ENCODE peak calls at places on chromosomes 4 and X, in nine cellular contexts. C is cardiac muscle cell; Y is left ventricle myocardium inferior; T is RWPE2; S is mucosa of descending colon; N is fibroblast of lung; O is heart left ventricle; W is naive thymus-derived CD4-positive, alpha-beta T cell; V is body of pancreas. U is an unnamed sample. For H3K4me1, the result is how much of the 10 kb centered on the place peaks cover.

GRCh38 chr4:149719357-149719756 is 96.3 kb downstream of the IQCM start:
- DNase-seq in C (no peak), Y (no peak), T (no peak), S (no peak), N (no peak), O (no peak), W (no peak), V (no peak), U (no peak)

GRCh38 chr4:155008389-155008788 is 200.0 kb upstream of the NPY2R start:
- DNase-seq in C (no peak), Y (no peak), T (no peak), S (no peak), N (no peak), O (no peak), W (no peak), V (no peak), U (no peak)

GRCh38 chr4:186249785-186250739 is 15.9 kb upstream of the F11 start:
- DNase-seq in C (peak), Y (no peak), T (no peak), S (no peak), N (peak), O (no peak), W (no peak), V (no peak), U (no peak)

GRCh38 chr4:84499065-84499982 is at the start of gene NKX6-1:
- DNase-seq in C (peak), Y (peak), T (peak), S (peak), N (peak), O (peak), W (no peak), V (peak), U (peak)

GRCh38 chr4:1092983-1093361 is 20.4 kb downstream of the RNF212 start:
- DNase-seq in C (no peak), Y (no peak), T (no peak), S (no peak), N (no peak), O (no peak), W (no peak), V (no peak), U (no peak)

GRCh38 chrX:47384502-47384901 is 14.1 kb downstream of the ZNF157 start:
- DNase-seq in C (peak), Y (peak), T (peak), S (peak), N (peak), O (peak), W (peak), V (peak), U (peak)

GRCh38 chrX:21949689-21950088 is 9.2 kb downstream of the SMS start:
- DNase-seq in C (no peak), Y (no peak), T (no peak), S (no peak), N (no peak), O (no peak), W (no peak), V (no peak), U (no peak)

GRCh38 chrX:119693032-119693995 is at the start of gene SEPTIN6:
- DNase-seq in C (peak), Y (peak), T (peak), S (peak), N (peak), O (peak), W (peak), V (peak), U (peak)

GRCh38 chr4:69025999-69026387 is 70.3 kb upstream of the UGT2B7 start:
- DNase-seq in C (no peak), Y (no peak), T (no peak), S (no peak), N (no peak), O (no peak), W (no peak), V (no peak), U (no peak)

GRCh38 chr4:69026974-69027373 is 69.3 kb upstream of the UGT2B7 start:
- DNase-seq in C (no peak), Y (no peak), T (no peak), S (no peak), N (no peak), O (peak), W (no peak), V (no peak), U (no peak)

DNA sequence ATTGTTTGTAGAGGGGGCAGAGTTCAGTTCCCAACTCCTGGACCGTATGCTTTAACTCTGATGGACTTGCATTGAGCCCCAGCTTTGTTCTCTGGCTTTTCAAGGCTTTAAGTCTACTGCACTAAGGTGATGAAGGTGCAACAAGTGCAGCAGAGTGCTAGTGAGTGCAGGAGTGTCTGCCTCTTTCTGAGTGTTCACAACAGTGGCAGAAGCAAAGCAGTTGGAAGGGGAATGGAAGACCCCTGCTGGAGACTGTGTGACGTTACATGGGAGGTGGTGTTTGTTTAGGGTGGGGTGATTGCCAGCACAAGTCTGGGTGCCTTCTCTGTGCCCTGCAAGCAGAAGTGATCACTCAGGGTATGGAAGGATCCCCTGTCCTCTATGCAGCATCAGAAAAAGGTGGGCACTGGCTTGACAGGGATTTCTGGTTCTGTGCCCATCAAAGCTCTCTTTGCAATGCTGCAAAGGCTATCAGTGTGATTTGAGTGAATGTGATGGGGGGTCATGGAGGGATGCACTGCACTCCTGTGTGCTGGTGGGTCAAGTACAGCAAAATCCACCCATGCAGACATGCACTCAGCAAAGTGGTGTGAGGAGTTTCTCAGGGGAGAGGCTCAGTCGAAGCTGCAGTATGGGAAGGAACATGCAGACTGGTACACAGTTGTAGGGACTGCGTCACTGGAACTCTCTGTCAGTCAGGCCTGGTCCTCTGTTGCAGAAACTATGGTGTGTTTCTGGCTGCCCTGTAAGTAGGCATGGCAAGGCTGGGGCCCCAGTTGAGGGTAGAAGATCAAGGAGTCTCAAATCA is 70.9 kb upstream of the UGT2B7 start:
- DNase-seq in C (no peak), Y (no peak), T (no peak), S (no peak), N (no peak), O (no peak), W (no peak), V (peak), U (no peak)
- H3K4me1 ChIP-seq in C (under half), Y (under half), T (under half), S (under half), N (under half), O (under half), W (under half), V (under half), U (under half)

GRCh38 chr4:139457318-139457717 is 3.4 kb downstream of the RAB33B start:
- DNase-seq in C (no peak), Y (no peak), T (no peak), S (no peak), N (no peak), O (no peak), W (no peak), V (no peak), U (no peak)

GRCh38 chr4:139454646-139455045 is 725 bp downstream of the RAB33B start:
- DNase-seq in C (no peak), Y (no peak), T (no peak), S (no peak), N (no peak), O (no peak), W (no peak), V (no peak), U (no peak)

GRCh38 chr4:139453371-139454110 is 380 bp upstream of the RAB33B start:
- DNase-seq in C (peak), Y (peak), T (peak), S (peak), N (peak), O (peak), W (peak), V (peak), U (peak)

GRCh38 chr4:139454111-139454600 is at the start of gene RAB33B:
- DNase-seq in C (peak), Y (no peak), T (no peak), S (no peak), N (peak), O (no peak), W (peak), V (no peak), U (no peak)

GRCh38 chr4:139455187-139455586 is 1.3 kb downstream of the RAB33B start:
- DNase-seq in C (no peak), Y (no peak), T (no peak), S (no peak), N (no peak), O (no peak), W (no peak), V (no peak), U (no peak)
- H3K4me1 ChIP-seq in C (under half), Y (half or more), T (under half), S (under half), N (under half), O (under half), W (under half), V (half or more), U (under half)

DNA sequence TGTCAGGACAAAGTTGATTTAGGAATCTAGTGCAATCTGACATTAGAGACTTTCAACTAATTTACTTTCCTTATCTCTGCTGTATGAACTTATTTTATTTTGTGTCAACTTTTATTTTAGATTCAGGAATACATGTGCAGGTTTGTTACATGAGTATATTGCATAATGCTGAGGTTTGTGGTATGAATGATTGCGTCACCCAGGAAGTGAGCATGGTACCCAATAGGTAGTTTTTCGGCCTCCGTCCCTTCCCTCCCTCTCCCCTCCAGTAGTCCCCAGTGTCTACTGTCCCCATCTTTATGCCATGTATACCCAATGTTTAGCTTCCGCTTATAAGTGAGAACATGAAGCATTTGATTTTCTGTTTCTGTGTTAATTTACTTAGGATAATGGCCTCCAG is 68.7 kb upstream of the TEX13D start:
- DNase-seq in C (no peak), Y (no peak), T (no peak), S (no peak), N (no peak), O (no peak), W (no peak), V (no peak), U (no peak)
- H3K4me1 ChIP-seq in C (under half), Y (under half), T (under half), S (under half), N (under half), O (under half), W (under half), V (under half), U (under half)

DNA sequence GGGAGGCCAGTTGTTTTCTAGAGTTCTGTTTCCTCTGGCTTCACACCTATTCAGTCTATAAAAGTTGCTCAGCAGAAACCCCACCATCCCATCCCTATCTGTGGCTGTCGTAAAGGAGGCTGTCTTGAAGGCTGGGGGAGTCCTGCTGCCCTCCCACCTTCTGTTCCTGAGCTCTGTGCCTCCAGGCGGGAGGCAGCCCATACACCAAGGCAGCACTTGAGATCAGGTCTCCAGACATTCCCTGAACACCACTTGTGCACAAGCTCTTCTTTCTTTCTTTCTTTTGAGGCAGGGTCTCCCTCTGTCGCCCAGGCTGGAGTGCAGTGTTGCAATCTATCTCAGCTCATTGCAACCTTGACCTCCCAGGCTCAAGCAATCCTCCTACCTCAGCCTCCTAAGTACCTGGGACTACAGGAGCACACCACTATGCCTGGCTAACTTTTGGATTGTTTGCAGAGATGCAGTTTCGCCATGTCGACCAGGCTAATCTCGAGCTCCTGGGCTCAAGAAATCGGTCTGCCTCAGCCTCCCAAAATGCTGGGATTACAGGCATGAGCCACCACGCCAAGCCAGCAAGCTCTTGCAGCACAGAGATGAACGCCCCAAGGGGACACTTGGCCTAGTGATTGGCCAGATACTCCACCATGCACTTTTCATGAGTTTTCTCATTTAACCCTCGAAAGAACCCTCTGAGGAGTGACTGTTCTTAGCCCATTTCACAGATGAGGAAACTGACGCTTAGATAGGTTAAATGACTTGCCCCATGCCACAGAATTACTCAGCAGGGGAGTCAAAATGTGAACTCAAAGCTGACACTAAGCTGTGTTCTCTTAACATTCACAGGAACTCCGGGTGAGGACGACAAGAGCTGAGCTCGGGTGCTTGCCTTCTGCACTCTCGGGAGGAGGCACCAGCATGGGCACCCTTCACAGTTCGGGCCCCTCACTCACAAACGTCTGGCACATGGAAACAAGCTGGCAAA is 55.8 kb upstream of the ENPP6 start:
- DNase-seq in C (no peak), Y (no peak), T (no peak), S (no peak), N (no peak), O (no peak), W (no peak), V (no peak), U (no peak)
- H3K4me1 ChIP-seq in C (under half), Y (under half), T (under half), S (under half), N (under half), O (under half), W (under half), V (under half), U (under half)

DNA sequence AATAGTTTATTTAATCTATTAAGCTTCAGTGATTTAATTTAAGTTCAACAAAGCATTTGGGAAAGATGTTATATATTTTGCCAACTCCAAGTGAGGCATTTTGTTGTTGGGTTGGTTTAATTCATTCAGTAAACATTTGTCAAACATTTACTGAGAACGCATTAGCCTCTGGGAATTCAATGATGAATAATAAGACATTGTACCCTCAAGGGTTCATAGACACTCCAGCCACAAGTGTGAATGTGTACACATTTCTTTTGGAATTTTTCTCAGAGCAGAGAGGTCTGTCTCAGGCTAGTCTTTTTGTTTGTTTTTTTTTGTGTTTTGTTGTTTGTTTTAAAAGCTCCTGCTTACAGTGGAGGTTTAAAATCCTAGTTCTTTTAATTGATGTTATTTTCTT is 203.9 kb downstream of the SOWAHB start:
- DNase-seq in C (no peak), Y (no peak), T (no peak), S (no peak), N (no peak), O (no peak), W (no peak), V (no peak), U (no peak)
- H3K4me1 ChIP-seq in C (under half), Y (under half), T (under half), S (under half), N (under half), O (under half), W (under half), V (under half), U (half or more)

DNA sequence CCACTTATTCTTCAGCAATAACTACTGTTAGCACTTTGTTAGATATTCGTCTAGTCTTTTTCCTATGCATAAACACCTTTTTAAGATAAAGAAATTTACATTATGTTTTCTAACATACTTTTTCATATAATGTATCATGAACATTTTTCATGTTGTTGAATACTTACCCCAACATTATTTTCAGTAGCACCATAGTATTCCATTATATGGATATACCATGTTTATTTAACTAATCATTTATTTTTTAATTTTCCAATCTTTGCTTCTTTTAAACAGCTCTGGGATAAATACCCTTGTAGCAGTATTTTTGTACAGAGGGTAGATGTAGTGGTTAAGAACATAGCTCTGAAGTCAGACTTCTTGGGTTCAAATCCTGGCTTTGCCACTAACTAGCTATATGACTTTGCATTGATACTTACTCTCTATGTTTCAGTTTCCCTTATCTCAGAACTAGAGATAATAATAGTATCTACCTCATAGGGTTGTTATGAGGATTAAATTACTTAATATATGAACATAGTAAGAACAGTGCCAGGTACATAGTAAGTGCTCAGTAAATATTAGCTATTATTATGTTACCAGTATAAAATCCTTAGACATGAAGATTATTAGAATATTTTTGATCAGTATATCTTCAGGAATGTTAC is 11.3 kb downstream of the EXOC1 start:
- DNase-seq in C (no peak), Y (no peak), T (no peak), S (no peak), N (no peak), O (no peak), W (no peak), V (no peak), U (no peak)
- H3K4me1 ChIP-seq in C (under half), Y (under half), T (under half), S (under half), N (under half), O (under half), W (under half), V (under half), U (under half)

GRCh38 chr4:168503652-168504362 is 7.0 kb downstream of the PALLD start:
- DNase-seq in C (peak), Y (no peak), T (no peak), S (no peak), N (no peak), O (peak), W (no peak), V (no peak), U (no peak)

GRCh38 chr4:168504526-168504925 is 7.7 kb downstream of the PALLD start:
- DNase-seq in C (no peak), Y (no peak), T (no peak), S (no peak), N (no peak), O (no peak), W (no peak), V (no peak), U (no peak)

GRCh38 chr4:168508683-168509082 is 11.8 kb downstream of the PALLD start:
- DNase-seq in C (no peak), Y (no peak), T (no peak), S (no peak), N (no peak), O (no peak), W (no peak), V (no peak), U (no peak)

GRCh38 chr4:168507178-168507577 is 10.3 kb downstream of the PALLD start:
- DNase-seq in C (no peak), Y (no peak), T (no peak), S (no peak), N (no peak), O (peak), W (no peak), V (peak), U (no peak)

GRCh38 chr4:168505996-168506395 is 9.1 kb downstream of the PALLD start:
- DNase-seq in C (no peak), Y (no peak), T (no peak), S (no peak), N (no peak), O (no peak), W (no peak), V (no peak), U (no peak)
- H3K4me1 ChIP-seq in C (under half), Y (half or more), T (under half), S (under half), N (under half), O (under half), W (under half), V (under half), U (under half)

DNA sequence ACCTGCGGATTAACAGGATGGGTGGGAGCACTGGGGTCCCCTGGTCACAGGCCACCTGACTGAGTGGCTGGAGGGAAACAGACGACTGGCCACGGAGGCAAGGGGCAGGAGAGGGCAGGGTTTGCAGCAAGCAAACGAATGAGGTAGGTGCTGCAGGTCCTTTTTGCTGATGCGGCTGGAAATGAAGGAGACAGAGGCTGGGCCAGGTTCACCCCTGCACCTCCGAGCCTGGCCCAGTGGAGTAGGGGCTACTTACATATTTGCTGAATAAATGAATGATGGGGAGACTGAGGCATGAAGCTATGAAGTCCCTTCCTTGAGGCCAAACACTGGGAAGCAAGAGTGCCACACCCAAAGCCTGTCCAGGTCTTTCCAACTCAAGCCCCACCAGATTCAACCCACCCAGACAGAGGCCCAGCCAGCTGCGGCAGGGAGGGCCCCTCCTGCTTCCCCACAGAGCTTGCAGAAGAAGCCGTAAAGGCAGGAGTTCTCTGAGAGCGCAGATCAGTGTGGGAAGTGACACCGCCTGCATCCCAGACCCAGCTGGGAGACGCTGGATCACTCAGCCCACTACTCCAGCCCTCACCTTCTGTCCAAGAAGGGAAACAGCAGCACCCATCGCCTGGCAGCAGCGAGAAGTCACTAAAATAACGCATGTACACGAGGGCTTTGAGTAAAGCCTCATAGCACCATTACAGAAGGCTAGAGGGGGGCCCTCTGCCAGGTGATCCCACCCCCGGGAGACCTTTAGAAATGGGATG is 36.1 kb upstream of the C4orf50 start:
- DNase-seq in C (no peak), Y (no peak), T (no peak), S (no peak), N (no peak), O (no peak), W (no peak), V (no peak), U (no peak)
- H3K4me1 ChIP-seq in C (under half), Y (under half), T (under half), S (under half), N (under half), O (under half), W (under half), V (under half), U (under half)